ENCODE peak calls at places on chromosomes 6 and 20, in four cellular contexts. G is endothelial cell of umbilical vein, V is SW 1271, S is type B pancreatic cell. Y is an unnamed sample.

GRCh38 chr6:158029668-158030230 is 48.1 kb downstream of the SYNJ2 start:
- DNase-seq in G (no peak), V (no peak), S (no peak), Y (no peak)

GRCh38 chr6:27863962-27864905 is 48.0 kb downstream of the OR2B2 start:
- DNase-seq in G (peak; percentile 22), V (no peak), S (no peak), Y (no peak)

GRCh38 chr6:100726741-100727140 is 154.4 kb downstream of the ASCC3 start:
- DNase-seq in G (no peak), V (no peak), S (no peak), Y (no peak)

GRCh38 chr6:157269261-157269794 is 54.0 kb downstream of the TMEM242 start:
- DNase-seq in G (peak; percentile 94), V (no peak), S (no peak), Y (no peak)

GRCh38 chr20:20019123-20019522 is 2.0 kb downstream of the NAA20 start:
- DNase-seq in G (no peak), V (no peak), S (no peak), Y (no peak)

GRCh38 chr6:100134703-100135102 is 140.7 kb upstream of the MCHR2 start:
- DNase-seq in G (peak; percentile 9), V (no peak), S (no peak), Y (no peak)

GRCh38 chr6:149752600-149752999 is 3.1 kb downstream of the PCMT1 start:
- DNase-seq in G (no peak), V (no peak), S (no peak), Y (no peak)

GRCh38 chr20:19807901-19808300 is 49.8 kb downstream of the RIN2 start:
- DNase-seq in G (no peak), V (no peak), S (no peak), Y (no peak)

GRCh38 chr6:169933839-169934698 is 182.6 kb downstream of the ERMARD start:
- DNase-seq in G (peak; percentile 96), V (no peak), S (no peak), Y (no peak)

GRCh38 chr6:10510592-10511367 is 10.4 kb upstream of the GCNT2 start:
- DNase-seq in G (peak; percentile 75), V (no peak), S (no peak), Y (peak; percentile 62)

GRCh38 chr6:15763364-15763763 is 100.5 kb upstream of the DTNBP1 start:
- DNase-seq in G (no peak), V (no peak), S (no peak), Y (no peak)

GRCh38 chr6:145809785-145810184 is 4.8 kb downstream of the FBXO30 start:
- DNase-seq in G (no peak), V (no peak), S (no peak), Y (no peak)

GRCh38 chr6:104711371-104711770 is 148.3 kb downstream of the HACE1 start:
- DNase-seq in G (peak; percentile 35), V (no peak), S (no peak), Y (no peak)

GRCh38 chr6:69881322-69882151 is 15.2 kb downstream of the COL19A1 start:
- DNase-seq in G (no peak), V (no peak), S (no peak), Y (no peak)

GRCh38 chr6:144758602-144759001 is 473.5 kb downstream of the UTRN start:
- DNase-seq in G (peak; percentile 30), V (no peak), S (no peak), Y (no peak)

GRCh38 chr6:41053056-41053455 is at the start of gene APOBEC2:
- DNase-seq in G (no peak), V (no peak), S (no peak), Y (no peak)

GRCh38 chr20:35013421-35014411 is 58.0 kb downstream of the MYH7B start:
- DNase-seq in G (no peak), V (no peak), S (peak; percentile 64), Y (peak; percentile 57)

GRCh38 chr6:80528115-80528514 is 421.6 kb downstream of the BCKDHB start:
- DNase-seq in G (no peak), V (no peak), S (no peak), Y (no peak)

GRCh38 chr6:87755697-87756671 is 54.0 kb upstream of the AKIRIN2 start:
- DNase-seq in G (no peak), V (no peak), S (no peak), Y (no peak)